ENCODE peak calls at places on chromosomes 11 and 22, in nine cellular contexts. C, E, Y, O, F, X, Q, R and M are unnamed samples.

GRCh38 chr22:48693377-48694135 is 1134.1 kb downstream of the BRD1 start:
- DNase-seq in C (no peak), E (no peak), Y (no peak), O (no peak), F (no peak), X (no peak), Q (no peak), R (no peak), M (no peak)

GRCh38 chr11:111772535-111772934 is 6.3 kb upstream of the PPP2R1B start:
- DNase-seq in C (no peak), E (no peak), Y (no peak), O (no peak), F (no peak), X (no peak), Q (no peak), R (no peak), M (no peak)

GRCh38 chr11:82733444-82734119 is at the start of gene FAM181B:
- DNase-seq in C (no peak), E (peak; percentile 56), Y (peak; percentile 65), O (peak; percentile 70), F (no peak), X (peak; percentile 34), Q (no peak), R (no peak), M (peak; percentile 28)

GRCh38 chr11:115637842-115638241 is 133.6 kb upstream of the CADM1 start:
- DNase-seq in C (no peak), E (no peak), Y (no peak), O (no peak), F (no peak), X (no peak), Q (no peak), R (no peak), M (no peak)

GRCh38 chr22:42922374-42923177 is 65.5 kb upstream of the ARFGAP3 start:
- DNase-seq in C (no peak), E (no peak), Y (no peak), O (peak; percentile 57), F (no peak), X (no peak), Q (no peak), R (no peak), M (peak; percentile 70)

GRCh38 chr11:116641561-116642045 is 131.2 kb downstream of the BUD13 start:
- DNase-seq in C (peak; percentile 29), E (peak; percentile 45), Y (peak; percentile 65), O (peak; percentile 64), F (peak; percentile 9), X (no peak), Q (peak; percentile 32), R (no peak), M (peak; percentile 8)

GRCh38 chr11:75663808-75664207 is 5.0 kb downstream of the MAP6 start:
- DNase-seq in C (no peak), E (no peak), Y (no peak), O (no peak), F (no peak), X (no peak), Q (no peak), R (no peak), M (no peak)

GRCh38 chr11:26247340-26247739 is 84.6 kb upstream of the ANO3 start:
- DNase-seq in C (no peak), E (no peak), Y (no peak), O (no peak), F (no peak), X (no peak), Q (no peak), R (peak; percentile 81), M (no peak)

DNA sequence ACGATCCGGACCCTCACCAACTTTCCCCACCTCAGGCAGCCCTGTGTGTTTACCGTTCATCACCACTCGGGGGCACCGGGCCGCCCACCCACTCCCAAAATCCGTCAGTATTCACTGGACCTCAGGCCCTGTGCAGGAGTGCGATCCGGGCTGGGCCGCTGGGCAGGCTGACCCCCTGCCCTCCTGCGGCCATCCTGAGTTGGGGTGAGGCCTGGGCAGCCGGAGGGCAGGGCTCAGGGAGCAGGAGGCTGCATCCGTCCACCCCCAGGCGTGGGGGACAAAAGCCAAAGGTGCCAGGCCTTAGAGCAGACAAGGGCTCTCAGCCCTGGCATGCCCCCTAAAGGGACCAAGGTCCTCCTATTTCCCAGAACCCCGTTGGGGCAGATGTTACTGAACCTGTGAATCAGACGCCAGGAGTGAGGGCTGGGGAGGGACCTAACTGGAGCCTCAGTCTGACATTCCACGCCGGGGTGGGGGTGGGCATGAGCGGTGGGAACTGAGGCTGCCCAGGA is 16.8 kb upstream of the TMEM191C start:
- DNase-seq in C (no peak), E (no peak), Y (peak; percentile 11), O (no peak), F (peak; percentile 2), X (peak; percentile 11), Q (no peak), R (no peak), M (no peak)
- TF ChIP-seq POLR2A in C (no peak), E (peak; percentile 52), Y (no peak), O (no peak), F (no peak), X (no peak), Q (no peak), R (no peak), M (no peak)

GRCh38 chr11:67615455-67616430 is 9.0 kb downstream of the NDUFV1 start:
- DNase-seq in C (peak; percentile 78), E (peak; percentile 59), Y (no peak), O (peak; percentile 64), F (no peak), X (peak; percentile 14), Q (peak; percentile 41), R (no peak), M (peak; percentile 55)

GRCh38 chr11:67612751-67613150 is 6.0 kb downstream of the NDUFV1 start:
- DNase-seq in C (no peak), E (no peak), Y (no peak), O (no peak), F (no peak), X (no peak), Q (no peak), R (no peak), M (no peak)

GRCh38 chr11:67614730-67615454 is 8.2 kb downstream of the NDUFV1 start:
- DNase-seq in C (no peak), E (no peak), Y (no peak), O (no peak), F (no peak), X (peak; percentile 24), Q (no peak), R (no peak), M (no peak)

GRCh38 chr11:67613313-67613959 is 6.7 kb downstream of the NDUFV1 start:
- DNase-seq in C (no peak), E (no peak), Y (no peak), O (no peak), F (no peak), X (no peak), Q (no peak), R (no peak), M (no peak)

DNA sequence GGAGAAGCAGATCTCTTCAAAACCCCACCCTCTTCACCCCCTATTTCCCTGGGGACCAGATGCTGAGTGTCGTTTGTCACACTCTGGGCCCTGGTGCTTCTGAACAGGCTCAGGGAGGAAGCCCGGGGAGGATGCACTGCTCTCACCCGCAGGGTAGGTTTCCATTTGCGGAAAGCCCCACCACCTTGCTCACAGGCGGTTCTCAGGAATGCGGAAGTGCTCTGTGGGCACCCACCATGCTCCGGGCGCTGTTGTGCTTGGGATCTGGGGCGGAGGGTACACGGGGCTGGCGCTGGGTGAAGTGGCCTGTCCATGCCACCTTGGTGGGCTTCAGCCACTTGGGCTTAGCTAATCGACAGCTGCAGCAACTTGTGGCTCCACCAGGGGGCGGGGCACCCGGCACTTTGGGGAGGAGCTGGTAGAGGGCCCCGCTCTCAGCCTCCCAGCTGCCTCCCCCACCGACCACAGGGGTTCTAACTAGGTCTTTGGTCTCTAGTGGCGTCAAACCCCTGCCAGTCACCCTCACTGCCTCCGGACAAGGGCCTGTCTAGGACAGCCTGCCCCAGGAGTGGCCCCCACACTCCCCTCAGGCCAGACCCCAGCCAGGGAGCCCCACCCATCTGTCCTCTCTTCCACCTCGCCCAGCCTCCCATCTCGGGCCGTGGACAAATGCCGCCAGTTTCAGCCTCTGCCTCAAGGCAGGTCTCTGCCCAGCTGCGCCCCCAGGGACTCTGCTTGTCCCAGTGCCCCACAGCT is 7.4 kb downstream of the NDUFV1 start:
- DNase-seq in C (peak; percentile 62), E (peak; percentile 79), Y (no peak), O (peak; percentile 66), F (no peak), X (peak; percentile 51), Q (peak; percentile 15), R (peak; percentile 13), M (peak; percentile 64)
- TF ChIP-seq POLR2A in C (no peak), E (peak; percentile 50), Y (no peak), O (no peak), F (peak; percentile 22), X (no peak), Q (no peak), R (no peak), M (no peak)

DNA sequence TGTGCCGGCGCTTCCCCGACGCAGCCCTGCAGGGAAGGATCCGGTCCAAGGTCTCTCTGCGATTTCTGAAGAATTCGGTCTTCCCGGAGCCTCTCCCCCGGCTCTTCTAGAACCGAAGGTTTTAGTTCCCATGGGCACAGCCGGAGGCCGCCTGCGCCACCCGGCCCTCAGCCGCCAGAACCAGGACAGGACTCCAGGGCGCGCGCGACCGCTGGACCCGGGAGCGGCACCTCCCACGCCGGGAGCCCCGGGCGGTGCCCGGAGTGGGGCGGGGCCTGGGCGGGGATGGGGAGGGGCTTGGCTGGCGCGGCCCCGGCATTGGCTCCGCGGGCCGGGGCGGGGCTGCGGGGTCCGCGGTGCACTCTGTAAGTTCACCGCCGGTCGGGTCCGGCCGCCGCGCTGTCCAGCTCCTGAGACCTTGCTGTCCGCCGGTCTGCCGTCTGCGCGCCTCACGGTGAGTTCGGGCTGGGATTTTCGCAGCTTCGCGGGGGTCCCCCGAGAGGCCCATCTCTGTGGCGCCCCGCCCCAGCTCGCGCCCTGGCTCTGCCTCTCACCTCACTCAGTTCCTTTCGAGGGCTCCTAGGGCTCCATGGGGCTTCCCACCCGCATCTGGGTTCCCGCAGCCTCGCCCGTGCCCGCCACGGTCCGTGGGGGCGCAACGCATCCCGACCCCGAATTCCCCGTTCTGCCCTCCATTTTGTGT is at the start of gene CDC42EP2:
- DNase-seq in C (peak; percentile 60), E (peak; percentile 99), Y (peak; percentile 88), O (peak; percentile 91), F (peak; percentile 79), X (peak; percentile 86), Q (peak; percentile 44), R (peak; percentile 80), M (peak; percentile 77)
- TF ChIP-seq POLR2A in C (peak; percentile 76), E (peak; percentile 79), Y (no peak), O (peak; percentile 53), F (peak; percentile 77), X (peak; percentile 88), Q (peak; percentile 62), R (peak; percentile 95), M (no peak)

GRCh38 chr22:24341657-24342056 is 71.0 kb downstream of the SPECC1L start:
- DNase-seq in C (no peak), E (no peak), Y (no peak), O (no peak), F (no peak), X (no peak), Q (no peak), R (no peak), M (no peak)

GRCh38 chr22:24339452-24339747 is 68.8 kb downstream of the SPECC1L start:
- DNase-seq in C (no peak), E (no peak), Y (no peak), O (no peak), F (no peak), X (no peak), Q (no peak), R (no peak), M (no peak)

GRCh38 chr22:24335529-24335928 is 64.9 kb downstream of the SPECC1L start:
- DNase-seq in C (no peak), E (no peak), Y (no peak), O (no peak), F (no peak), X (no peak), Q (no peak), R (no peak), M (no peak)

GRCh38 chr22:24337894-24338645 is 67.4 kb downstream of the SPECC1L start:
- DNase-seq in C (no peak), E (no peak), Y (no peak), O (no peak), F (no peak), X (no peak), Q (no peak), R (no peak), M (no peak)

GRCh38 chr22:24338701-24339451 is 68.2 kb downstream of the SPECC1L start:
- DNase-seq in C (no peak), E (no peak), Y (no peak), O (no peak), F (no peak), X (no peak), Q (no peak), R (peak; percentile 61), M (peak; percentile 4)
- TF ChIP-seq POLR2A in C (no peak), E (no peak), Y (no peak), O (no peak), F (no peak), X (no peak), Q (no peak), R (no peak), M (no peak)